ENCODE peak calls at places on chromosomes 4 and X, in nine cellular contexts. F is HuH-7; X is iris pigment epithelial cell; N is activated T-cell treated with anti-CD3 and anti-CD28 coated beads, Interleukin-2, amount 50 U/mL, for 24 hours; Z is OCI-LY7; Q is endothelial cell; A is NAMALWA; K is activated CD4-positive, alpha-beta T cell treated with anti-CD3 and anti-CD28 coated beads, Interleukin-2, amount 10 ng/mL, durations not matched to agents 7 days and 5 days; V is activated T-helper 1 cell treated with anti-CD3 and anti-CD28 coated beads, Interleukin-12 subunit alpha, Interleukin-12 subunit beta, Interleukin-2, Interleukin-4 antibody, amounts not matched to agents 30 ng/mL and 10 ng/mL and 1 ng/mL, durations not matched to agents 14 hours and 24 hours and 36 hours. W is an unnamed sample.

GRCh38 chr4:76526585-76526990 is 91.6 kb downstream of the SHROOM3 start:
- DNase-seq in F (peak), K (no peak), Z (no peak), X (peak), N (no peak), A (no peak), V (no peak), Q (no peak), W (peak)

GRCh38 chrX:135740683-135741149 is 27.3 kb downstream of the CT45A3 start:
- DNase-seq in K (peak), A (peak), X (no peak), N (peak), Z (peak), F (peak), Q (peak), V (peak), W (peak)

GRCh38 chr4:103098746-103099421 is 750 bp downstream of the BDH2 start:
- DNase-seq in N (no peak), V (no peak), K (no peak), Q (no peak), A (peak), F (no peak), X (peak), Z (no peak), W (no peak)

GRCh38 chr4:169567916-169568315 is 44.5 kb downstream of the NEK1 start:
- DNase-seq in X (peak), Q (no peak), V (no peak), N (no peak), A (no peak), F (no peak), K (no peak), Z (no peak), W (no peak)

GRCh38 chrX:10415704-10416001 is 204.7 kb downstream of the MID1 start:
- DNase-seq in Z (no peak), X (peak), V (no peak), K (no peak), N (no peak), Q (no peak), A (no peak), F (no peak), W (no peak)

GRCh38 chr4:152988721-152989553 is 52.8 kb downstream of the FHDC1 start:
- DNase-seq in Z (no peak), F (no peak), Q (no peak), N (no peak), X (no peak), V (no peak), A (no peak), K (no peak), W (no peak)

GRCh38 chr4:7128234-7128633 is 60.4 kb upstream of the GRPEL1 start:
- DNase-seq in N (no peak), Z (no peak), K (no peak), X (no peak), F (no peak), Q (no peak), A (no peak), V (no peak), W (no peak)

GRCh38 chr4:5874811-5875465 is 17.9 kb downstream of the CRMP1 start:
- DNase-seq in Z (no peak), F (no peak), V (no peak), Q (no peak), N (no peak), X (peak), K (no peak), A (no peak), W (no peak)

GRCh38 chr4:6932475-6932874 is 22.8 kb downstream of the TBC1D14 start:
- DNase-seq in K (no peak), N (no peak), X (no peak), F (no peak), A (no peak), Z (no peak), V (no peak), Q (no peak), W (no peak)

GRCh38 chr4:7268941-7269340 is 76.6 kb downstream of the SORCS2 start:
- DNase-seq in Z (no peak), F (no peak), V (no peak), Q (no peak), N (no peak), X (no peak), A (no peak), K (no peak), W (no peak)

GRCh38 chrX:131264665-131265064 is 24.4 kb downstream of the IGSF1 start:
- DNase-seq in X (no peak), A (no peak), F (no peak), Q (no peak), K (no peak), Z (no peak), N (no peak), V (no peak), W (no peak)

GRCh38 chr4:174061026-174061425 is 222.4 kb downstream of the FBXO8 start:
- DNase-seq in V (no peak), A (no peak), Q (no peak), X (no peak), Z (no peak), F (no peak), K (no peak), N (no peak), W (no peak)

GRCh38 chr4:40621592-40622512 is 7.8 kb downstream of the RBM47 start:
- DNase-seq in X (peak), A (peak), N (no peak), F (peak), K (peak), Z (peak), Q (no peak), V (no peak), W (peak)

GRCh38 chrX:17547658-17548057 is 172.7 kb downstream of the NHS start:
- DNase-seq in Q (no peak), X (peak), A (no peak), Z (no peak), K (no peak), N (no peak), V (no peak), F (no peak), W (peak)

GRCh38 chr4:163866728-163867313 is 372.3 kb downstream of the TMA16 start:
- DNase-seq in F (no peak), V (no peak), K (no peak), N (no peak), Q (no peak), A (no peak), X (peak), Z (no peak), W (no peak)

GRCh38 chr4:25865586-25865985 is 2.8 kb upstream of the SEL1L3 start:
- DNase-seq in V (no peak), X (no peak), A (peak), Z (peak), Q (no peak), K (no peak), N (no peak), F (peak), W (peak)

GRCh38 chr4:120812216-120812615 is 110.3 kb downstream of the PRDM5 start:
- DNase-seq in Z (no peak), N (no peak), A (no peak), X (no peak), Q (no peak), K (no peak), V (no peak), F (no peak), W (no peak)

GRCh38 chr4:176548571-176548970 is 228.8 kb downstream of the SPCS3 start:
- DNase-seq in N (no peak), F (no peak), V (no peak), X (peak), A (no peak), Q (no peak), Z (no peak), K (no peak), W (no peak)

GRCh38 chr4:7705062-7705461 is 234.6 kb downstream of the AFAP1 start:
- DNase-seq in X (no peak), K (no peak), Z (no peak), Q (no peak), N (no peak), V (no peak), A (peak), F (no peak), W (no peak)

GRCh38 chr4:7101692-7102515 is 34.0 kb upstream of the GRPEL1 start:
- DNase-seq in K (peak), Q (peak), X (peak), N (peak), A (peak), V (peak), Z (peak), F (peak), W (peak)

GRCh38 chrX:49108641-49109040 is 14.9 kb downstream of the GPKOW start:
- DNase-seq in V (no peak), Z (no peak), Q (no peak), X (no peak), K (no peak), N (no peak), A (no peak), F (no peak), W (no peak)

GRCh38 chr4:163693776-163694175 is 199.3 kb downstream of the TMA16 start:
- DNase-seq in N (no peak), X (peak), Q (no peak), V (no peak), Z (no peak), A (no peak), K (no peak), F (no peak), W (no peak)

GRCh38 chr4:166600264-166600663 is 634.0 kb downstream of the SPOCK3 start:
- DNase-seq in N (no peak), A (no peak), K (no peak), V (no peak), Q (no peak), F (no peak), X (no peak), Z (no peak), W (no peak)

GRCh38 chrX:69724307-69724706 is 108.4 kb downstream of the EDA start:
- DNase-seq in Q (no peak), N (no peak), X (no peak), K (no peak), Z (no peak), F (no peak), V (no peak), A (no peak), W (no peak)